ENCODE peak calls at places on chromosomes 11 and 22, in seven cellular contexts. One of them, this sample, is unnamed.

GRCh38 chr11:35796542-35796941 is 134.0 kb downstream of the TRIM44 start:
- DNase-seq in stomach: no peak
- DNase-seq in tibial nerve: no peak
- DNase-seq in body of pancreas: no peak
- DNase-seq in sigmoid colon: no peak
- DNase-seq in Peyer's patch: no peak
- DNase-seq in spleen: no peak
- DNase-seq in this sample: no peak

GRCh38 chr22:46977656-46978343 is 215.3 kb downstream of the TBC1D22A start:
- DNase-seq in stomach: peak
- DNase-seq in tibial nerve: no peak
- DNase-seq in body of pancreas: no peak
- DNase-seq in sigmoid colon: peak
- DNase-seq in Peyer's patch: no peak
- DNase-seq in spleen: no peak
- DNase-seq in this sample: no peak

GRCh38 chr11:15236514-15236913 is 121.8 kb downstream of the INSC start:
- DNase-seq in stomach: no peak
- DNase-seq in tibial nerve: no peak
- DNase-seq in body of pancreas: no peak
- DNase-seq in sigmoid colon: no peak
- DNase-seq in Peyer's patch: no peak
- DNase-seq in spleen: no peak
- DNase-seq in this sample: no peak

GRCh38 chr22:42320463-42321416 is 50.3 kb upstream of the TCF20 start:
- DNase-seq in stomach: peak
- DNase-seq in tibial nerve: no peak
- DNase-seq in body of pancreas: no peak
- DNase-seq in sigmoid colon: no peak
- DNase-seq in Peyer's patch: no peak
- DNase-seq in spleen: no peak
- DNase-seq in this sample: no peak

GRCh38 chr22:40040927-40041326 is 46.2 kb downstream of the FAM83F start:
- DNase-seq in stomach: no peak
- DNase-seq in tibial nerve: peak
- DNase-seq in body of pancreas: peak
- DNase-seq in sigmoid colon: peak
- DNase-seq in Peyer's patch: no peak
- DNase-seq in spleen: no peak
- DNase-seq in this sample: no peak

GRCh38 chr11:6481924-6482275 is 599 bp downstream of the TIMM10B start:
- DNase-seq in stomach: no peak
- DNase-seq in tibial nerve: no peak
- DNase-seq in body of pancreas: no peak
- DNase-seq in sigmoid colon: no peak
- DNase-seq in Peyer's patch: no peak
- DNase-seq in spleen: peak
- DNase-seq in this sample: no peak

GRCh38 chr11:62716816-62717215 is 9.3 kb downstream of the GNG3 start:
- DNase-seq in stomach: no peak
- DNase-seq in tibial nerve: no peak
- DNase-seq in body of pancreas: no peak
- DNase-seq in sigmoid colon: no peak
- DNase-seq in Peyer's patch: no peak
- DNase-seq in spleen: no peak
- DNase-seq in this sample: no peak

GRCh38 chr11:57158180-57158579 is 23.6 kb upstream of the LRRC55 start:
- DNase-seq in stomach: no peak
- DNase-seq in tibial nerve: no peak
- DNase-seq in body of pancreas: no peak
- DNase-seq in sigmoid colon: no peak
- DNase-seq in Peyer's patch: no peak
- DNase-seq in spleen: no peak
- DNase-seq in this sample: no peak

GRCh38 chr11:126138636-126139540 is 72.6 kb downstream of the RPUSD4 start:
- DNase-seq in stomach: no peak
- DNase-seq in tibial nerve: no peak
- DNase-seq in body of pancreas: no peak
- DNase-seq in sigmoid colon: peak
- DNase-seq in Peyer's patch: no peak
- DNase-seq in spleen: peak
- DNase-seq in this sample: no peak

GRCh38 chr11:119902656-119903181 is 173.7 kb upstream of the NECTIN1 start:
- DNase-seq in stomach: no peak
- DNase-seq in tibial nerve: no peak
- DNase-seq in body of pancreas: no peak
- DNase-seq in sigmoid colon: no peak
- DNase-seq in Peyer's patch: no peak
- DNase-seq in spleen: peak
- DNase-seq in this sample: no peak

GRCh38 chr22:29306175-29306829 is at the start of gene GAS2L1:
- DNase-seq in stomach: peak
- DNase-seq in tibial nerve: peak
- DNase-seq in body of pancreas: peak
- DNase-seq in sigmoid colon: peak
- DNase-seq in Peyer's patch: peak
- DNase-seq in spleen: peak
- DNase-seq in this sample: peak

GRCh38 chr22:29307658-29308147 is 1.3 kb downstream of the GAS2L1 start:
- DNase-seq in stomach: no peak
- DNase-seq in tibial nerve: no peak
- DNase-seq in body of pancreas: no peak
- DNase-seq in sigmoid colon: peak
- DNase-seq in Peyer's patch: no peak
- DNase-seq in spleen: no peak
- DNase-seq in this sample: peak

GRCh38 chr22:29308148-29308790 is 1.8 kb downstream of the GAS2L1 start:
- DNase-seq in stomach: no peak
- DNase-seq in tibial nerve: no peak
- DNase-seq in body of pancreas: no peak
- DNase-seq in sigmoid colon: peak
- DNase-seq in Peyer's patch: no peak
- DNase-seq in spleen: no peak
- DNase-seq in this sample: no peak

GRCh38 chr22:29305836-29306174 is 645 bp upstream of the GAS2L1 start:
- DNase-seq in stomach: no peak
- DNase-seq in tibial nerve: no peak
- DNase-seq in body of pancreas: no peak
- DNase-seq in sigmoid colon: no peak
- DNase-seq in Peyer's patch: no peak
- DNase-seq in spleen: no peak
- DNase-seq in this sample: no peak

GRCh38 chr22:29306830-29307657 is 594 bp downstream of the GAS2L1 start:
- DNase-seq in stomach: peak
- DNase-seq in tibial nerve: peak
- DNase-seq in body of pancreas: peak
- DNase-seq in sigmoid colon: peak
- DNase-seq in Peyer's patch: peak
- DNase-seq in spleen: peak
- DNase-seq in this sample: peak
- TF ChIP-seq POLR2A in stomach: no peak
- TF ChIP-seq POLR2A in tibial nerve: no peak
- TF ChIP-seq POLR2A in body of pancreas: no peak
- TF ChIP-seq POLR2A in sigmoid colon: no peak
- TF ChIP-seq POLR2A in Peyer's patch: peak
- TF ChIP-seq POLR2A in spleen: no peak
- TF ChIP-seq POLR2A in this sample: no peak

GRCh38 chr11:93738647-93739081 is 2.6 kb downstream of the TAF1D start:
- DNase-seq in stomach: no peak
- DNase-seq in tibial nerve: no peak
- DNase-seq in body of pancreas: no peak
- DNase-seq in sigmoid colon: no peak
- DNase-seq in Peyer's patch: no peak
- DNase-seq in spleen: no peak
- DNase-seq in this sample: peak
- H3K4me3 ChIP-seq in stomach: peak
- H3K4me3 ChIP-seq in tibial nerve: no peak
- H3K4me3 ChIP-seq in body of pancreas: no peak
- H3K4me3 ChIP-seq in sigmoid colon: no peak
- H3K4me3 ChIP-seq in Peyer's patch: no peak
- H3K4me3 ChIP-seq in spleen: peak
- H3K4me3 ChIP-seq in this sample: peak

DNA sequence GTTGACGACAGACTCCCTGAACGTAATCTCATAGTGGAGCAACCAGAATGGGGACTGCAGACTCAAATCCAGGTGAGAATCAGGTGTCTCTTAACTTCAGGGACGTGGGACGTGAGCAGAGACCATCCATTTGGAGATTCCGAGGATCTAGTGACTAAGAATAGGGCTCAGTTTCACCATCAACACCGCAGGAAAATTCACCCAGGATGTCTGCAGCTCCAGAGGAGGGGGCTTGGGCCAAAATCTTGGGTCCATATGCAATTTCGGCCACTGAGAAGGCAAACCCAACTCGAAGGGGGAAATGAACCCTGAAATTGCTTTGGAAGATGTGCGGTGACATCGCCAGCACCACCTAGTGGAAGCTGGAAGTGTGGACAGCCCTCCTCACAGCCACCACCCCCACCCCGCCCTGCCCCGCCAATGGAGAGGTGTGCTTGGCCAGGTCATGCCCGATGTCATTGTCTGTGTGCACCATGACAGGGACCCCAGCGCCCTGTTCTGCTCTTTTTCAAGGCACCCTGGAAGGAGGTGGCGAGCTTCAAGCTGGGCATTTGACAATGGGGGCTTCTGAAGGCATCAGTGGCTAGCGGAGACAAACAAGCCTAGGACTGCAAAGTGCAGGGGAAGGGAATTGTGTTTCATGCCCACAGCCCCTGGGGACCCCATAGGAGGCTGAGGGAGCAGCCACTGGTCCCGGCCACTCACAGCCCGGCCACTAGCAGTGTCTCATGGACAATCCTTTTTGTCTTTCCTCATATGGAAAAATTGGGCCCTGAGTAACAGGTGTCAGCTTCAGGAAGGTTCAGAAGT is 24.8 kb downstream of the APOL1 start:
- DNase-seq in stomach: peak
- DNase-seq in tibial nerve: peak
- DNase-seq in body of pancreas: peak
- DNase-seq in sigmoid colon: peak
- DNase-seq in Peyer's patch: peak
- DNase-seq in spleen: peak
- DNase-seq in this sample: peak
- TF ChIP-seq POLR2A in stomach: no peak
- TF ChIP-seq POLR2A in tibial nerve: no peak
- TF ChIP-seq POLR2A in body of pancreas: no peak
- TF ChIP-seq POLR2A in sigmoid colon: no peak
- TF ChIP-seq POLR2A in Peyer's patch: no peak
- TF ChIP-seq POLR2A in spleen: no peak
- TF ChIP-seq POLR2A in this sample: no peak

DNA sequence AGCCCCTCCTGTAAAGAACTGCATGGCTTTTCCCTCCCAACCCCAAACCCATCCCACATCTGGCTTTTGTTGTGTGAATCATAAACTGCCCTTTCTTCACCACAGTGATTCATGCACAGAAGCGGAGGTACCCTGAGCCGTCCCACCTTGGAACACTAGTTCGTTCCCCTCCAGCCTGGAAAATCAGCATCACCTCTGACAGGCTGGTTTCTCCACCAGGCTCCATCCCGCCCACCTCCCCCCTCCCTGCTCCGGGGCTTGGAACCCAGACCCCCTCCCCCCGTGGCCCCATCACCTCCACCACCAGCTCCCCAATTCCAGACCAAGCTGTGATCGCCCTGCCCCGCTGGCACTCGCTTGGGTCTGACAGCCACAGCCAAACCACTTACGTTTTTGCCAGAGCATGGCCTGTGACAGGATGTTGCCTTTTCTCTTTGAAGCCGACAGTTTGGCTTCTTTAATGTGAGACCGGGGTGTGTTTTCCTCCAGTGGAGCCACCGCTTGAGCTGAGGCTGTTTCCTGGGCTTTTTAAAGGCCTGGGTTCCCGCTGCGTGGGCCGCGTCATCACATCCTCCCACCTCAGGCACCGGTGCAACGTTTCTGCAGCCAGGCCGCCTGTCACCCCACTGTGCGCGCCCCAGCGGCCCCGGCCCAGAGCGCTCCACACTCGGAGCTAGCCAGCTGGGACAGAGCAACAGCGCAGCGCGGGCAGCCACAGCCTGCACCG is at the start of gene POU2AF1:
- DNase-seq in stomach: no peak
- DNase-seq in tibial nerve: no peak
- DNase-seq in body of pancreas: no peak
- DNase-seq in sigmoid colon: no peak
- DNase-seq in Peyer's patch: peak
- DNase-seq in spleen: peak
- DNase-seq in this sample: no peak
- H3K4me3 ChIP-seq in stomach: peak
- H3K4me3 ChIP-seq in tibial nerve: no peak
- H3K4me3 ChIP-seq in body of pancreas: no peak
- H3K4me3 ChIP-seq in sigmoid colon: no peak
- H3K4me3 ChIP-seq in Peyer's patch: peak
- H3K4me3 ChIP-seq in spleen: peak
- H3K4me3 ChIP-seq in this sample: no peak

GRCh38 chr11:121236115-121237001 is 56.2 kb upstream of the SC5D start:
- DNase-seq in stomach: no peak
- DNase-seq in tibial nerve: no peak
- DNase-seq in body of pancreas: no peak
- DNase-seq in sigmoid colon: no peak
- DNase-seq in Peyer's patch: no peak
- DNase-seq in spleen: no peak
- DNase-seq in this sample: no peak
- TF ChIP-seq POLR2A in stomach: no peak
- TF ChIP-seq POLR2A in tibial nerve: no peak
- TF ChIP-seq POLR2A in body of pancreas: no peak
- TF ChIP-seq POLR2A in sigmoid colon: no peak
- TF ChIP-seq POLR2A in Peyer's patch: no peak
- TF ChIP-seq POLR2A in spleen: no peak
- TF ChIP-seq POLR2A in this sample: no peak

DNA sequence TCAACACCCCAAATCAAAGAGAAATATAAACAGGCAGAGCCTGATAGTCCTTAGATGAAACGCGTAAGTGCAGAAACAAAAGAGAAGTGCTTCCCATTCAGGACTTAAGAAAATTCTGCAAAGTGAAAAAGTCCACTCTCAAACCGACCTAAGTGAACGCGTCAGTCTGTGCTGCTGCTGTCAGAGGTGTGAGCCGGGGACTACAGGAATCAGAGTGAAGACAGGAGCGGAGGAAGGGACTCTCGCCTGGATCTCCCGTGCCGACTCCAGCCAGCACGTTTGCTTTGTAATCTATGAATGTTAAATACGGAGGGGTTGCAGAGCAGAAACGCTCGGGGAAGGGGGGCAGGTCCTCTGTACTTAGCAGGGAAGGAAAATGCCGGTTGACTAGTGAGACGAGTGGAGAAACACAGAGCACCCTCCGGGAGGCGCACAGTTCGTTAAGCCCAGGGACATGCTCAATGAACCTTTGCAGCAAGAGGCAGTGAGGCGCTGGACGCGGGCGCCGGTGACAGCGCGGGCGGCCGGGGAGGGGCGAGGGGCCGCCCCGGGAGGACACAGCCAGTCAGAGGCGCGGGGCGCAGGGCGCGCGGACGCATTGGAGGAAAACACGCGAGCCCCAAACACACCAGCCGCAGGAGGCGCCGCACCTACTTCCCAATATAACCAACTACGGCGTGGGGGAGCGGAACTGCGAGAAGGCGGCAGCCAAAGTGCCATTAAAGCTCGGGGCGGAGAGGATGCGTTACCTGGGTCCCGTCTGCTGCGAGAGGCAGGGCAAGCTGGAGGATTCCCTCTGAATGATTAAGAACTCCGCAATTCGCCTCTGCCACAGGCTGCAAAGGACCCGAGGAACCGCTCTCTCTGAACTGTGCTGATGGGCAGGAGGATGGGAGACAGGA is at the start of gene CNTN5:
- DNase-seq in stomach: no peak
- DNase-seq in tibial nerve: no peak
- DNase-seq in body of pancreas: peak
- DNase-seq in sigmoid colon: no peak
- DNase-seq in Peyer's patch: no peak
- DNase-seq in spleen: no peak
- DNase-seq in this sample: peak
- H3K4me3 ChIP-seq in stomach: peak
- H3K4me3 ChIP-seq in tibial nerve: peak
- H3K4me3 ChIP-seq in body of pancreas: no peak
- H3K4me3 ChIP-seq in sigmoid colon: peak
- H3K4me3 ChIP-seq in Peyer's patch: no peak
- H3K4me3 ChIP-seq in spleen: peak
- H3K4me3 ChIP-seq in this sample: no peak